ENCODE peak calls at places on chromosome X, in eight cellular contexts. F is heart left ventricle, J is suprapubic skin, A is testis, O is choroid plexus epithelial cell, L is sigmoid colon, S is astrocyte of the cerebellum, K is ovary. Y is an unnamed sample.

GRCh38 chrX:28022371-28022770 is 41.1 kb upstream of the DCAF8L1 start:
- DNase-seq in F (no peak), J (no peak), A (no peak), O (no peak), L (no peak), S (no peak), K (no peak), Y (no peak)

GRCh38 chrX:26918633-26919032 is 544.5 kb downstream of the PPP4R3C start:
- DNase-seq in F (no peak), J (no peak), A (peak; percentile 21), O (peak; percentile 57), L (no peak), S (no peak), K (no peak), Y (no peak)

GRCh38 chrX:118117069-118117405 is 427 bp upstream of the KLHL13 start:
- DNase-seq in F (peak; percentile 56), J (peak; percentile 56), A (peak; percentile 18), O (no peak), L (peak; percentile 68), S (no peak), K (no peak), Y (no peak)

GRCh38 chrX:144637731-144638130 is 609.6 kb upstream of the SPANXN1 start:
- DNase-seq in F (no peak), J (no peak), A (no peak), O (peak; percentile 1), L (no peak), S (peak; percentile 2), K (no peak), Y (no peak)

GRCh38 chrX:133922390-133922772 is 63.0 kb downstream of the GPC3 start:
- DNase-seq in F (no peak), J (no peak), A (no peak), O (no peak), L (no peak), S (no peak), K (no peak), Y (no peak)

GRCh38 chrX:133171962-133172708 is 46.0 kb downstream of the TFDP3 start:
- DNase-seq in F (no peak), J (no peak), A (no peak), O (peak; percentile 43), L (no peak), S (no peak), K (no peak), Y (no peak)

GRCh38 chrX:12894074-12894691 is 12.2 kb upstream of the TLR8 start:
- DNase-seq in F (no peak), J (no peak), A (peak; percentile 72), O (peak; percentile 53), L (no peak), S (no peak), K (peak; percentile 49), Y (no peak)

GRCh38 chrX:155745792-155746191 is 133.0 kb upstream of the TMLHE start:
- DNase-seq in F (no peak), J (no peak), A (peak; percentile 61), O (peak; percentile 30), L (no peak), S (no peak), K (no peak), Y (no peak)

GRCh38 chrX:17376381-17377046 is 1.5 kb downstream of the NHS start:
- DNase-seq in F (no peak), J (peak; percentile 63), A (peak; percentile 66), O (peak; percentile 2), L (peak; percentile 73), S (no peak), K (peak; percentile 46), Y (no peak)

GRCh38 chrX:63186137-63186536 is 165.0 kb downstream of the SPIN4 start:
- DNase-seq in F (no peak), J (no peak), A (no peak), O (no peak), L (no peak), S (no peak), K (no peak), Y (no peak)

GRCh38 chrX:46627044-46627443 is 53.5 kb downstream of the CHST7 start:
- DNase-seq in F (no peak), J (no peak), A (no peak), O (peak; percentile 7), L (no peak), S (no peak), K (no peak), Y (no peak)

GRCh38 chrX:116436358-116436816 is at the start of gene SLC6A14:
- DNase-seq in F (no peak), J (no peak), A (no peak), O (no peak), L (no peak), S (no peak), K (no peak), Y (no peak)

GRCh38 chrX:139094671-139095592 is 383.4 kb upstream of the FGF13 start:
- DNase-seq in F (no peak), J (no peak), A (no peak), O (no peak), L (no peak), S (no peak), K (no peak), Y (no peak)

GRCh38 chrX:44872319-44872816 is 620 bp upstream of the KDM6A start:
- DNase-seq in F (peak; percentile 65), J (peak; percentile 76), A (peak; percentile 25), O (peak; percentile 14), L (peak; percentile 77), S (no peak), K (no peak), Y (no peak)

GRCh38 chrX:130245441-130245840 is 23.3 kb downstream of the ZNF280C start:
- DNase-seq in F (no peak), J (no peak), A (no peak), O (peak; percentile 78), L (no peak), S (peak; percentile 54), K (no peak), Y (no peak)

DNA sequence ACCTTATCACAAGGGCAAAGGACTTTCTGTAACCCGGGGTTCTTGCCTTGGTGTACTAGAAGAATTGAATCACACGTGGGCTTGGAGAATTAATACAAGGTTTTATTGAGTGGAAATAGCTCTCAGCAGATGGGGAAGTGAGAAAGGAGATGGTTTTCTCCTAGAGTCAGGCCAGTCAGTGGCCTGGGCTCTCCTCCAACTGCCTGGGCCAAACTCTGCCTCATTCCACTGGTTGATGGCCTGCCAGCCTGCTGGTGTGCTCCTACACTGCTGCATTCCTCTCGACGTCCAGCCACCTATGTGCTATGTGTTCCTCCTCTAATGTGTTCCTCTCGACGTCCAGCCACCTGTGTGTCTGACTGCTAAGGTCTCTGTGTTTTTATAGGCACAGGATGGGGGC is 35.3 kb upstream of the SPIN2A start:
- DNase-seq in F (no peak), J (no peak), A (no peak), O (no peak), L (no peak), S (no peak), K (no peak), Y (no peak)
- H3K4me3 ChIP-seq in F (no peak overlapping the region), J (no peak overlapping the region), A (no peak overlapping the region), O (no peak overlapping the region), L (no peak overlapping the region), S (no peak overlapping the region), K (no peak overlapping the region), Y (no peak overlapping the region)

GRCh38 chrX:124086411-124086810 is 124.9 kb downstream of the STAG2 start:
- DNase-seq in F (no peak), J (no peak), A (no peak), O (no peak), L (no peak), S (no peak), K (no peak), Y (no peak)

GRCh38 chrX:124085063-124085462 is 123.6 kb downstream of the STAG2 start:
- DNase-seq in F (no peak), J (no peak), A (no peak), O (peak; percentile 18), L (no peak), S (no peak), K (no peak), Y (no peak)

GRCh38 chrX:124087000-124087746 is 125.7 kb downstream of the STAG2 start:
- DNase-seq in F (no peak), J (no peak), A (no peak), O (no peak), L (no peak), S (no peak), K (no peak), Y (no peak)
- TF ChIP-seq CTCF in F (no peak), J (no peak), A (no peak), O (no peak), L (no peak), S (no peak), K (no peak), Y (no peak)

GRCh38 chrX:142244568-142244967 is 39.5 kb upstream of the MAGEC2 start:
- DNase-seq in F (no peak), J (no peak), A (no peak), O (no peak), L (no peak), S (no peak), K (no peak), Y (no peak)
- H3K4me3 ChIP-seq in F (no peak overlapping the region), J (no peak overlapping the region), A (no peak overlapping the region), O (no peak overlapping the region), L (no peak overlapping the region), S (no peak overlapping the region), K (no peak overlapping the region), Y (no peak overlapping the region)

GRCh38 chrX:128458888-128459287 is 406.7 kb upstream of the ACTRT1 start:
- DNase-seq in F (no peak), J (no peak), A (no peak), O (peak; percentile 4), L (no peak), S (peak; percentile 22), K (no peak), Y (no peak)

GRCh38 chrX:128464091-128464490 is 411.9 kb upstream of the ACTRT1 start:
- DNase-seq in F (no peak), J (no peak), A (no peak), O (no peak), L (no peak), S (no peak), K (no peak), Y (no peak)

GRCh38 chrX:128457674-128458073 is 405.5 kb upstream of the ACTRT1 start:
- DNase-seq in F (no peak), J (no peak), A (no peak), O (no peak), L (no peak), S (no peak), K (no peak), Y (no peak)

DNA sequence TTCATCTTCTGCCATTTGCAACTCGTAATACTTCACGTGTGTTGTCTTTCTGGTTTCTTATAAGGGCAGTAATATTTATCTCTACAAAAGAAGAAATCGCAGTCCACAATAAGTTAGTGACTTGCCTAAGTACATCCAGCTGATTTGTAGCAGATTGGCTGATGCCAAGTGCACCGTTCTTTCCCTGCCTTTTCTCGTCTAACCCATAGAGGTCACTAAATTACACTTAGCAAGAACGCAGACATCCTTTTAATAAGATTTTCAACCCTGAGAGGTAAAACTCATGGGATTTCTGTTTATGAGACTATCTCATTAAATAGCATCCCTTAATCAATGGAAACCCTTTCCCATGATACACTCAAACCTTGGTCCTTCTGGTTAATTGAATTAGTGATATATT is 408.6 kb upstream of the ACTRT1 start:
- DNase-seq in F (no peak), J (no peak), A (no peak), O (no peak), L (no peak), S (no peak), K (no peak), Y (no peak)
- TF ChIP-seq CTCF in F (no peak), J (no peak), A (no peak), O (no peak), L (no peak), S (peak; percentile 4), K (no peak), Y (peak; percentile 19)

GRCh38 chrX:131831185-131831520 is 191.9 kb upstream of the STK26 start:
- DNase-seq in F (no peak), J (no peak), A (no peak), O (no peak), L (no peak), S (no peak), K (no peak), Y (no peak)
- H3K4me3 ChIP-seq in F (peak overlapping the region; percentile 27), J (peak overlapping the region; percentile 20), A (no peak overlapping the region), O (no peak overlapping the region), L (no peak overlapping the region), S (no peak overlapping the region), K (no peak overlapping the region), Y (no peak overlapping the region)